ENCODE peak calls at places on chromosomes 16 and 17, in six cellular contexts. W is AG10803; B is AG04449; L is A549; N is CD4-positive, alpha-beta memory T cell; S is right cardiac atrium. D is an unnamed sample.

GRCh38 chr16:67395458-67396158 is 2.3 kb upstream of the TPPP3 start:
- DNase-seq in W (no peak), B (no peak), L (no peak), N (no peak), S (peak; percentile 23), D (no peak)

GRCh38 chr17:5901731-5902660 is 168.2 kb upstream of the WSCD1 start:
- DNase-seq in W (no peak), B (no peak), L (no peak), N (no peak), S (no peak), D (no peak)

GRCh38 chr17:41413982-41414381 is 10.4 kb downstream of the KRT37 start:
- DNase-seq in W (no peak), B (no peak), L (no peak), N (no peak), S (no peak), D (no peak)

GRCh38 chr17:30716461-30717289 is 107.8 kb downstream of the CRLF3 start:
- DNase-seq in W (peak; percentile 26), B (no peak), L (peak; percentile 69), N (peak; percentile 27), S (no peak), D (no peak)

GRCh38 chr16:695355-696089 is 5.3 kb upstream of the WDR24 start:
- DNase-seq in W (no peak), B (no peak), L (peak; percentile 78), N (peak; percentile 76), S (no peak), D (peak; percentile 28)

GRCh38 chr17:66414528-66415175 is 112.2 kb downstream of the PRKCA start:
- DNase-seq in W (no peak), B (no peak), L (no peak), N (no peak), S (no peak), D (peak; percentile 85)

GRCh38 chr16:740459-740763 is 386 bp downstream of the CIAO3 start:
- DNase-seq in W (no peak), B (no peak), L (no peak), N (no peak), S (no peak), D (no peak)

GRCh38 chr16:31467151-31467550 is 4.8 kb upstream of the TGFB1I1 start:
- DNase-seq in W (peak; percentile 43), B (no peak), L (no peak), N (no peak), S (no peak), D (no peak)

GRCh38 chr17:36016555-36016954 is 1.2 kb downstream of the CCL23 start:
- DNase-seq in W (no peak), B (no peak), L (no peak), N (no peak), S (no peak), D (no peak)

GRCh38 chr16:276360-277077 is 775 bp upstream of the RGS11 start:
- DNase-seq in W (no peak), B (no peak), L (no peak), N (no peak), S (no peak), D (no peak)

GRCh38 chr17:17455173-17455572 is 21.6 kb upstream of the MED9 start:
- DNase-seq in W (no peak), B (no peak), L (no peak), N (no peak), S (no peak), D (no peak)

GRCh38 chr16:12059216-12059769 is 82.8 kb downstream of the SNX29 start:
- DNase-seq in W (peak; percentile 24), B (no peak), L (no peak), N (no peak), S (peak; percentile 27), D (no peak)
- H3K4me3 ChIP-seq in W (no peak overlapping the region), B (no peak overlapping the region), L (no peak overlapping the region), N (no peak overlapping the region), S (no peak overlapping the region), D (no peak overlapping the region)

GRCh38 chr16:88618182-88618955 is 20.0 kb upstream of the IL17C start:
- DNase-seq in W (no peak), B (no peak), L (no peak), N (peak; percentile 30), S (no peak), D (no peak)

GRCh38 chr16:88618956-88619667 is 19.3 kb upstream of the IL17C start:
- DNase-seq in W (no peak), B (no peak), L (no peak), N (peak; percentile 27), S (no peak), D (no peak)

GRCh38 chr16:88622125-88622524 is 16.2 kb upstream of the IL17C start:
- DNase-seq in W (no peak), B (no peak), L (no peak), N (peak; percentile 23), S (no peak), D (no peak)

GRCh38 chr16:88617268-88618031 is 20.9 kb upstream of the IL17C start:
- DNase-seq in W (no peak), B (no peak), L (no peak), N (no peak), S (no peak), D (no peak)

DNA sequence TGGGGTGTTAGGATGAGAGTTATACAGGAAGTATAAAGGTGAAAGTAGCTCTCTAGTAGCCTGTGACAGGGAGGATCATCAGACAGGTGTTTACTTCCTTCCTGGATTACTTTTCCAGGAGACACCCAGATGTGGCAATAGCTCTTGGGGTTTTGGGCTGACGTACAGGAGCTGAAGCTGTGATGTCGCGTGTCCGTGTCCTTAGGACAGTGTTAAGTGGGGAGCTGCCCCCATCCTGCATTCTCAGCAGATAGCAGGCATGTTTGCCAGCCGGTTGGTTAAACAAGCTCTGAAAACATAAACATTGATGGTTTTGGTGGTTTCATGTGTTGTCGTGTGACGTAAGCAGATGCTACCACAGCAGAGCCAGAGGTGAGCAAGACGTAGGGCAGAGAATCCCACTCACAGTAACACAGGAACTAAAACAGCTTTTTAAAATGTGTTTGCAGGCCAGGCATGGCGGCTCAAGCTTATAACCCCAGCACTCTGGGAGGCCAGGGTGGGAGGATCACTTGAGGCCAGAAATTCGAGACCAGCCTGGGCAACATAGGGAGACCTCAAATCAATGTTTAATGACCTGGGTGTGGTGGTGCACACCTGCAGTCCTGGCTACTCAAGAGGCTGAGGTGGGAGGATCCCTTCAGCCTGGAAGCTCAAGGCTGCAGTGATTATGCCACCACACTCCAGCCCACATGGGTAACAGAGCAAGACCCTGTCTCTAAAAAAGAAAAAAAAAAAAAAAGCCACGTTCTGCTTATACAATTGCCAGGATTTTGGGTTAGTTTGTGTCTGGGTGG is 18.3 kb upstream of the IL17C start:
- DNase-seq in W (no peak), B (no peak), L (no peak), N (peak; percentile 95), S (no peak), D (peak; percentile 47)
- H3K4me3 ChIP-seq in W (no peak overlapping the region), B (no peak overlapping the region), L (no peak overlapping the region), N (no peak overlapping the region), S (no peak overlapping the region), D (no peak overlapping the region)

DNA sequence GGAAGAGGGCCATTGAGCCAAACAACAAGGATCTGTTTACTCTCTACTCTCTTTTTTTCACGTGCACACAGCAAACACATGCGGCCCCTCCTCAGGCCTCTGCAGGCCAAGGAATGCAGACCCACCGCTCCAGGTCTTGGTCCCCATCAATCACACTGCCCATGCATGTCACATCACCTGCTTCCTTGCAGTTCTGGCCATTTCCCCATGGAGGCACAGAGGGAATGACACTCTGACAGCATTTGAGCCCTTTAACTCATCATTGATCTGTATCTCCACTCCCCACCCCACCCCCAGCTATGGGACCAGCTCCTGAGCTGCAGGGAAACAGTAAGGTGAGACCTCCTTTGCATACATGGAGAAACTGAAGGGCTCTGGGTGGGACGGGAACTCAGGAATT is 45.9 kb upstream of the MEIOC start:
- DNase-seq in W (no peak), B (no peak), L (no peak), N (no peak), S (no peak), D (no peak)
- H3K4me3 ChIP-seq in W (no peak overlapping the region), B (no peak overlapping the region), L (no peak overlapping the region), N (no peak overlapping the region), S (no peak overlapping the region), D (no peak overlapping the region)

DNA sequence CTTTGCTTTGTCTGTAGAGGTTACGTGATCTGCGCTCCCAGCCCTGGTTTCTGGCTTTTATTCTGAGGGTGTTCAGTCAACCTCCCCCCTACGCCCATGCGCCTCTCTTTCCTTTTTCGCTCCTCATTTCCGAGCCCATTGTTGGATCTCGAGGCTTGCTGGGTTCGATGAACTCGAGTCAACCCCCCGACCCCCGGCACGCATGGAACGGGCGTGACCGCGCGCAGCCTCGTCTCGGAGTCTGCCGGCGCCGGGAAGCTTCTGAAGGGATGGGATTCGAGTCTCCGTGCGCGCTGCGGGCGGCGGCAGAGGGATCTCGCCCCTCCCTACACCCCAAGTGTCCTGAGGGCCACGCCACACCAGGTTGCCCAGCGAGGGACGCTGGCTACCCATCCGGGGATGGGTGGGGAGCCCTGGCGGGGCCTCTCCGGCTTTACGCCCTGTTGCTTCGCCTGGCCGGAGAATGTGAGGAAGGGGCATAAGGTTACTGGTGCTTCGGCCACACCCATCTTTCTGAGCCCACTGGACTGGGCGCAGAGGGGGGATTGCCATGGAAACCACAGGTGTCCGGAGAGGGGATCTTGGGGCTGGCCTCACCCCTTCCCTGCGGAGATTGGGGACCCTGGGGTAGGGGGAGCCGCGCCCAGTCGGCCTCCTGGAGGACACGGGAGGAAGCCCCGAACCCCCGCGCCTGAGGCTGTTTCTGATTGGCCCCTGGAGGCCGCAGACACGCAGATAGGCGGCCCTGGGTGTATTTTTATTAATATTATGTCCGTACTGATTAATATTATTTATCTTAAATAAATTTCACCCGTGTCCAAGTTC is 1.8 kb downstream of the MAPT start:
- DNase-seq in W (no peak), B (no peak), L (peak; percentile 45), N (no peak), S (no peak), D (no peak)
- H3K4me3 ChIP-seq in W (no peak overlapping the region), B (no peak overlapping the region), L (peak overlapping the region; percentile 69), N (peak overlapping the region; percentile 76), S (peak overlapping the region; percentile 52), D (peak overlapping the region; percentile 62)

D was measured in Jurkat, Clone E6-1.